ENCODE peak calls at places on chromosome 9, in seven cellular contexts. K is foreskin fibroblast; C is CD8-positive, alpha-beta memory T cell; Z is aorta; G is GM12864; R is PC-3; Y is HCT116. Q is an unnamed sample.

GRCh38 chr9:89360465-89360864 is 42.2 kb downstream of the SECISBP2 start:
- DNase-seq in K (no peak), C (no peak), Z (no peak), G (no peak), R (no peak), Y (no peak), Q (no peak)

GRCh38 chr9:20331095-20331685 is 291.1 kb downstream of the MLLT3 start:
- DNase-seq in K (no peak), C (no peak), Z (no peak), G (no peak), R (no peak), Y (no peak), Q (no peak)

GRCh38 chr9:99595796-99596195 is 225.9 kb upstream of the NR4A3 start:
- DNase-seq in K (no peak), C (no peak), Z (no peak), G (no peak), R (no peak), Y (no peak), Q (no peak)

GRCh38 chr9:110728058-110728457 is 59.5 kb downstream of the MUSK start:
- DNase-seq in K (no peak), C (no peak), Z (no peak), G (no peak), R (no peak), Y (no peak), Q (no peak)

GRCh38 chr9:93119953-93120845 is 13.9 kb downstream of the NINJ1 start:
- DNase-seq in K (peak), C (peak), Z (peak), G (no peak), R (peak), Y (peak), Q (peak)

GRCh38 chr9:98356326-98356725 is 100.9 kb upstream of the TBC1D2 start:
- DNase-seq in K (no peak), C (no peak), Z (no peak), G (no peak), R (no peak), Y (no peak), Q (no peak)

GRCh38 chr9:124665391-124666058 is 105.6 kb downstream of the NR6A1 start:
- DNase-seq in K (peak), C (no peak), Z (no peak), G (no peak), R (peak), Y (no peak), Q (no peak)

GRCh38 chr9:106052735-106053134 is 358.4 kb downstream of the TMEM38B start:
- DNase-seq in K (no peak), C (no peak), Z (no peak), G (no peak), R (no peak), Y (no peak), Q (no peak)

GRCh38 chr9:137429974-137430722 is 7.0 kb downstream of the NOXA1 start:
- DNase-seq in K (no peak), C (no peak), Z (peak), G (no peak), R (peak), Y (no peak), Q (no peak)

GRCh38 chr9:78369644-78370219 is 72.8 kb downstream of the PSAT1 start:
- DNase-seq in K (peak), C (peak), Z (peak), G (peak), R (peak), Y (peak), Q (peak)

GRCh38 chr9:136192289-136193126 is 12.4 kb downstream of the LHX3 start:
- DNase-seq in K (peak), C (no peak), Z (no peak), G (no peak), R (no peak), Y (no peak), Q (no peak)
- H3K4me3 ChIP-seq in K (no peak), C (no peak), Z (no peak), G (no peak), R (no peak), Y (no peak), Q (no peak)

GRCh38 chr9:132662152-132662945 is 7.4 kb downstream of the DDX31 start:
- DNase-seq in K (no peak), C (no peak), Z (no peak), G (no peak), R (no peak), Y (no peak), Q (no peak)
- H3K4me3 ChIP-seq in K (no peak), C (no peak), Z (no peak), G (no peak), R (no peak), Y (no peak), Q (no peak)

DNA sequence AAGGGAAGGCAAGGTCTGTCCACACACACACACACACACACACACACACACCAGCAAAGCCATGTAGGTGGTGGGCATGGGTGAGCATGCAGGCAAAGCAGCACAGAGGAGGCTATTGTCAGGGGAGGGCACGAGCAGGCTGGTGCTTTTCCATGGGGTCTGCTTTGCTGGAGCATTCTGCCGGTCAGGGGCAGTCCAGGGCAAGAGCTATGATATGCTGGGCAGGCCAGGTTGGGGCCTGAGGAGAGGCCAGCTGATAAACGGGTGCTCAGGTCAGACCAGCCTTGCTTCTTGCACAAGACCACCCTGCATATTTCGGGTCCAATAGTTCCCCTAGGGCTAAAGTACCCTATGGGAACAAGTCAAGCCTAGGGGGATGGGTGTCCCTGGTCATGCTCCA is 253.9 kb upstream of the DMAC1 start:
- DNase-seq in K (no peak), C (no peak), Z (no peak), G (no peak), R (no peak), Y (no peak), Q (no peak)
- H3K4me3 ChIP-seq in K (no peak), C (no peak), Z (no peak), G (no peak), R (no peak), Y (no peak), Q (peak)

GRCh38 chr9:91515074-91515687 is 91.5 kb upstream of the NFIL3 start:
- DNase-seq in K (peak), C (no peak), Z (peak), G (peak), R (peak), Y (no peak), Q (peak)
- H3K4me3 ChIP-seq in K (peak), C (no peak), Z (peak), G (no peak), R (no peak), Y (no peak), Q (no peak)

DNA sequence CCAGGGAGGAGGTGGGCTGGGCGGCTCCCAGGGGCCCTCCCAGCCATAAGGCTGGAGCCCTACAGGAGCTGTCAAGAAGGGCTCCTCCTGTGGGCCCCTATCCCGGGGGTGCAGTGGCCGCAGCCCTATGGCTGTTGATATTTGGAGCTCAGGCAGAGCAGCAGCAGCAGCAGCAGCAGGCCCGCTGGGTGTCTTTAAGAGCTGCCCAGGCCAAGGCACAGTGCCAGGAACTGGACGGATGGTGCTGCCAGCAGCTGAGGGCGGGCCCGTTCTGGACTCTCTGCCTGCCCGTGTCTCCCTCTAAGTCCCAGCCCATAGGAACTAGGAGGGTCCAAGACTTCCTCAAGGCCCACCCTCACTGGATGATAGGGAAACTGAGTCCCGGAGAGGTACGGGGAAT is 3.6 kb downstream of the AK1 start:
- DNase-seq in K (peak), C (no peak), Z (peak), G (no peak), R (no peak), Y (no peak), Q (no peak)
- H3K4me3 ChIP-seq in K (no peak), C (no peak), Z (no peak), G (no peak), R (no peak), Y (no peak), Q (no peak)

DNA sequence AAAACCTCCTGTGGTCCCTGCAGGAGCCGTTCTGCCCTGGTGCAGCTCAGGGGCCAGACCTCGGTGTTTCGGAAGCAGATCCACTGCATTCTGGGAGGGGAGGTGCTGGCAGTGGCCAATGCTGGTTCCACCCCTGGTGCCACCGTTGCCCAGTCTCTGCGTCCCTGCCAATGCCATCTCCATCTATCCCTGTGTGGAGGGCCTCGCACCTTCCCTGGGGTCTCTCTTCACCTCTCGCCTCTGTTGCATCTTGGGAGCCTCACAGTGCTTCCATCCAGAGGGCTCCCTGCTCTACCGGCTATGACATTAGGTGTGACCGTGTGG is 15.3 kb downstream of the NCS1 start:
- DNase-seq in K (no peak), C (no peak), Z (no peak), G (no peak), R (no peak), Y (no peak), Q (no peak)
- H3K4me3 ChIP-seq in K (no peak), C (no peak), Z (no peak), G (no peak), R (no peak), Y (peak), Q (no peak)

GRCh38 chr9:122225323-122226141 is 3.2 kb downstream of the LHX6 start:
- DNase-seq in K (no peak), C (no peak), Z (no peak), G (no peak), R (no peak), Y (no peak), Q (no peak)
- H3K4me3 ChIP-seq in K (no peak), C (no peak), Z (no peak), G (no peak), R (no peak), Y (no peak), Q (no peak)

GRCh38 chr9:134295101-134295745 is 31.0 kb upstream of the RXRA start:
- DNase-seq in K (no peak), C (no peak), Z (peak), G (no peak), R (no peak), Y (no peak), Q (no peak)

GRCh38 chr9:134294228-134295071 is 31.8 kb upstream of the RXRA start:
- DNase-seq in K (peak), C (no peak), Z (peak), G (no peak), R (no peak), Y (no peak), Q (no peak)

GRCh38 chr9:134291961-134292871 is 34.0 kb upstream of the RXRA start:
- DNase-seq in K (no peak), C (no peak), Z (peak), G (no peak), R (no peak), Y (no peak), Q (no peak)

GRCh38 chr9:134293031-134293521 is 33.2 kb upstream of the RXRA start:
- DNase-seq in K (no peak), C (no peak), Z (peak), G (no peak), R (no peak), Y (no peak), Q (no peak)

GRCh38 chr9:134293576-134294227 is 32.6 kb upstream of the RXRA start:
- DNase-seq in K (peak), C (no peak), Z (peak), G (no peak), R (no peak), Y (no peak), Q (no peak)
- H3K4me3 ChIP-seq in K (peak), C (no peak), Z (no peak), G (no peak), R (no peak), Y (no peak), Q (no peak)